ENCODE peak calls at places on chromosomes 7 and 10, in ten cellular contexts. One of them, this sample, is unnamed.

GRCh38 chr7:99864041-99864440 is 12.8 kb downstream of the OR2AE1 start:
- DNase-seq in bronchial epithelial cell: no peak
- DNase-seq in A549: no peak
- DNase-seq in AG08395: no peak
- DNase-seq in naive thymus-derived CD4-positive, alpha-beta T cell: no peak
- DNase-seq in stimulated activated CD4-positive, alpha-beta T cell treated with anti-CD3 and anti-CD28 coated beads, Interleukin-12 subunit alpha, Interleukin-12 subunit beta, amount 100 ng/mL, for 24 hours: no peak
- DNase-seq in Daoy: no peak
- DNase-seq in activated naive CD8-positive, alpha-beta T cell treated with anti-CD3 and anti-CD28 coated beads, Interleukin-2, amount 50 U/mL, for 24 hours: no peak
- DNase-seq in left ventricle myocardium inferior: no peak
- DNase-seq in suprapubic skin: no peak
- DNase-seq in this sample: no peak

GRCh38 chr7:112665709-112666108 is 124.5 kb downstream of the TMEM168 start:
- DNase-seq in bronchial epithelial cell: peak; percentile 38
- DNase-seq in naive thymus-derived CD4-positive, alpha-beta T cell: no peak
- DNase-seq in AG08395: no peak
- DNase-seq in left ventricle myocardium inferior: no peak
- DNase-seq in stimulated activated CD4-positive, alpha-beta T cell treated with anti-CD3 and anti-CD28 coated beads, Interleukin-12 subunit alpha, Interleukin-12 subunit beta, amount 100 ng/mL, for 24 hours: no peak
- DNase-seq in Daoy: no peak
- DNase-seq in suprapubic skin: no peak
- DNase-seq in activated naive CD8-positive, alpha-beta T cell treated with anti-CD3 and anti-CD28 coated beads, Interleukin-2, amount 50 U/mL, for 24 hours: no peak
- DNase-seq in A549: peak; percentile 4
- DNase-seq in this sample: peak; percentile 88

GRCh38 chr10:23106508-23106907 is 11.1 kb downstream of the MSRB2 start:
- DNase-seq in Daoy: no peak
- DNase-seq in left ventricle myocardium inferior: no peak
- DNase-seq in suprapubic skin: no peak
- DNase-seq in activated naive CD8-positive, alpha-beta T cell treated with anti-CD3 and anti-CD28 coated beads, Interleukin-2, amount 50 U/mL, for 24 hours: no peak
- DNase-seq in bronchial epithelial cell: no peak
- DNase-seq in A549: no peak
- DNase-seq in naive thymus-derived CD4-positive, alpha-beta T cell: no peak
- DNase-seq in stimulated activated CD4-positive, alpha-beta T cell treated with anti-CD3 and anti-CD28 coated beads, Interleukin-12 subunit alpha, Interleukin-12 subunit beta, amount 100 ng/mL, for 24 hours: no peak
- DNase-seq in AG08395: no peak
- DNase-seq in this sample: no peak

GRCh38 chr7:87474046-87474445 is 1.4 kb downstream of the ABCB4 start:
- DNase-seq in AG08395: no peak
- DNase-seq in naive thymus-derived CD4-positive, alpha-beta T cell: no peak
- DNase-seq in activated naive CD8-positive, alpha-beta T cell treated with anti-CD3 and anti-CD28 coated beads, Interleukin-2, amount 50 U/mL, for 24 hours: no peak
- DNase-seq in left ventricle myocardium inferior: no peak
- DNase-seq in bronchial epithelial cell: no peak
- DNase-seq in A549: no peak
- DNase-seq in Daoy: no peak
- DNase-seq in stimulated activated CD4-positive, alpha-beta T cell treated with anti-CD3 and anti-CD28 coated beads, Interleukin-12 subunit alpha, Interleukin-12 subunit beta, amount 100 ng/mL, for 24 hours: no peak
- DNase-seq in suprapubic skin: no peak
- DNase-seq in this sample: no peak

GRCh38 chr10:126730856-126731612 is 60.5 kb upstream of the C10orf90 start:
- DNase-seq in stimulated activated CD4-positive, alpha-beta T cell treated with anti-CD3 and anti-CD28 coated beads, Interleukin-12 subunit alpha, Interleukin-12 subunit beta, amount 100 ng/mL, for 24 hours: no peak
- DNase-seq in activated naive CD8-positive, alpha-beta T cell treated with anti-CD3 and anti-CD28 coated beads, Interleukin-2, amount 50 U/mL, for 24 hours: no peak
- DNase-seq in naive thymus-derived CD4-positive, alpha-beta T cell: no peak
- DNase-seq in Daoy: no peak
- DNase-seq in A549: no peak
- DNase-seq in bronchial epithelial cell: peak; percentile 56
- DNase-seq in AG08395: no peak
- DNase-seq in left ventricle myocardium inferior: no peak
- DNase-seq in suprapubic skin: no peak
- DNase-seq in this sample: no peak

GRCh38 chr10:96509017-96509641 is 4.6 kb downstream of the TLL2 start:
- DNase-seq in left ventricle myocardium inferior: no peak
- DNase-seq in activated naive CD8-positive, alpha-beta T cell treated with anti-CD3 and anti-CD28 coated beads, Interleukin-2, amount 50 U/mL, for 24 hours: no peak
- DNase-seq in Daoy: peak; percentile 80
- DNase-seq in suprapubic skin: no peak
- DNase-seq in bronchial epithelial cell: peak; percentile 59
- DNase-seq in AG08395: peak; percentile 66
- DNase-seq in naive thymus-derived CD4-positive, alpha-beta T cell: no peak
- DNase-seq in stimulated activated CD4-positive, alpha-beta T cell treated with anti-CD3 and anti-CD28 coated beads, Interleukin-12 subunit alpha, Interleukin-12 subunit beta, amount 100 ng/mL, for 24 hours: no peak
- DNase-seq in A549: no peak
- DNase-seq in this sample: no peak

GRCh38 chr7:2483495-2483894 is 7.3 kb upstream of the GRIFIN start:
- DNase-seq in activated naive CD8-positive, alpha-beta T cell treated with anti-CD3 and anti-CD28 coated beads, Interleukin-2, amount 50 U/mL, for 24 hours: no peak
- DNase-seq in Daoy: no peak
- DNase-seq in suprapubic skin: no peak
- DNase-seq in AG08395: no peak
- DNase-seq in A549: no peak
- DNase-seq in stimulated activated CD4-positive, alpha-beta T cell treated with anti-CD3 and anti-CD28 coated beads, Interleukin-12 subunit alpha, Interleukin-12 subunit beta, amount 100 ng/mL, for 24 hours: no peak
- DNase-seq in bronchial epithelial cell: no peak
- DNase-seq in left ventricle myocardium inferior: no peak
- DNase-seq in naive thymus-derived CD4-positive, alpha-beta T cell: no peak
- DNase-seq in this sample: peak; percentile 95

GRCh38 chr10:72008096-72008933 is 44.1 kb downstream of the CHST3 start:
- DNase-seq in AG08395: no peak
- DNase-seq in A549: no peak
- DNase-seq in naive thymus-derived CD4-positive, alpha-beta T cell: no peak
- DNase-seq in Daoy: no peak
- DNase-seq in left ventricle myocardium inferior: no peak
- DNase-seq in activated naive CD8-positive, alpha-beta T cell treated with anti-CD3 and anti-CD28 coated beads, Interleukin-2, amount 50 U/mL, for 24 hours: no peak
- DNase-seq in stimulated activated CD4-positive, alpha-beta T cell treated with anti-CD3 and anti-CD28 coated beads, Interleukin-12 subunit alpha, Interleukin-12 subunit beta, amount 100 ng/mL, for 24 hours: no peak
- DNase-seq in suprapubic skin: no peak
- DNase-seq in bronchial epithelial cell: peak; percentile 43
- DNase-seq in this sample: no peak

GRCh38 chr10:117543245-117543998 is 876 bp downstream of the EMX2 start:
- DNase-seq in bronchial epithelial cell: no peak
- DNase-seq in suprapubic skin: peak; percentile 78
- DNase-seq in naive thymus-derived CD4-positive, alpha-beta T cell: no peak
- DNase-seq in AG08395: no peak
- DNase-seq in A549: no peak
- DNase-seq in Daoy: peak; percentile 61
- DNase-seq in stimulated activated CD4-positive, alpha-beta T cell treated with anti-CD3 and anti-CD28 coated beads, Interleukin-12 subunit alpha, Interleukin-12 subunit beta, amount 100 ng/mL, for 24 hours: no peak
- DNase-seq in left ventricle myocardium inferior: no peak
- DNase-seq in activated naive CD8-positive, alpha-beta T cell treated with anti-CD3 and anti-CD28 coated beads, Interleukin-2, amount 50 U/mL, for 24 hours: peak; percentile 51
- DNase-seq in this sample: peak; percentile 48

GRCh38 chr10:75395171-75395954 is 6.2 kb downstream of the ZNF503 start:
- DNase-seq in left ventricle myocardium inferior: peak; percentile 53
- DNase-seq in A549: peak; percentile 29
- DNase-seq in bronchial epithelial cell: no peak
- DNase-seq in AG08395: peak; percentile 82
- DNase-seq in activated naive CD8-positive, alpha-beta T cell treated with anti-CD3 and anti-CD28 coated beads, Interleukin-2, amount 50 U/mL, for 24 hours: peak; percentile 59
- DNase-seq in Daoy: peak; percentile 33
- DNase-seq in naive thymus-derived CD4-positive, alpha-beta T cell: no peak
- DNase-seq in stimulated activated CD4-positive, alpha-beta T cell treated with anti-CD3 and anti-CD28 coated beads, Interleukin-12 subunit alpha, Interleukin-12 subunit beta, amount 100 ng/mL, for 24 hours: no peak
- DNase-seq in suprapubic skin: peak; percentile 79
- DNase-seq in this sample: peak; percentile 61

GRCh38 chr7:47188653-47189315 is 393.1 kb downstream of the TNS3 start:
- DNase-seq in activated naive CD8-positive, alpha-beta T cell treated with anti-CD3 and anti-CD28 coated beads, Interleukin-2, amount 50 U/mL, for 24 hours: no peak
- DNase-seq in A549: no peak
- DNase-seq in Daoy: no peak
- DNase-seq in AG08395: no peak
- DNase-seq in stimulated activated CD4-positive, alpha-beta T cell treated with anti-CD3 and anti-CD28 coated beads, Interleukin-12 subunit alpha, Interleukin-12 subunit beta, amount 100 ng/mL, for 24 hours: no peak
- DNase-seq in bronchial epithelial cell: no peak
- DNase-seq in left ventricle myocardium inferior: no peak
- DNase-seq in suprapubic skin: no peak
- DNase-seq in naive thymus-derived CD4-positive, alpha-beta T cell: no peak
- DNase-seq in this sample: peak; percentile 90

GRCh38 chr7:110830778-110831177 is 260.1 kb upstream of the LRRN3 start:
- DNase-seq in AG08395: no peak
- DNase-seq in left ventricle myocardium inferior: no peak
- DNase-seq in naive thymus-derived CD4-positive, alpha-beta T cell: no peak
- DNase-seq in bronchial epithelial cell: no peak
- DNase-seq in A549: no peak
- DNase-seq in suprapubic skin: no peak
- DNase-seq in Daoy: no peak
- DNase-seq in stimulated activated CD4-positive, alpha-beta T cell treated with anti-CD3 and anti-CD28 coated beads, Interleukin-12 subunit alpha, Interleukin-12 subunit beta, amount 100 ng/mL, for 24 hours: no peak
- DNase-seq in activated naive CD8-positive, alpha-beta T cell treated with anti-CD3 and anti-CD28 coated beads, Interleukin-2, amount 50 U/mL, for 24 hours: no peak
- DNase-seq in this sample: no peak

GRCh38 chr10:109762556-109762955 is 160.8 kb downstream of the XPNPEP1 start:
- DNase-seq in AG08395: no peak
- DNase-seq in naive thymus-derived CD4-positive, alpha-beta T cell: no peak
- DNase-seq in Daoy: no peak
- DNase-seq in left ventricle myocardium inferior: no peak
- DNase-seq in bronchial epithelial cell: no peak
- DNase-seq in A549: no peak
- DNase-seq in stimulated activated CD4-positive, alpha-beta T cell treated with anti-CD3 and anti-CD28 coated beads, Interleukin-12 subunit alpha, Interleukin-12 subunit beta, amount 100 ng/mL, for 24 hours: no peak
- DNase-seq in activated naive CD8-positive, alpha-beta T cell treated with anti-CD3 and anti-CD28 coated beads, Interleukin-2, amount 50 U/mL, for 24 hours: no peak
- DNase-seq in suprapubic skin: no peak
- DNase-seq in this sample: peak; percentile 94

GRCh38 chr7:101563933-101564777 is 64.9 kb downstream of the MYL10 start:
- DNase-seq in stimulated activated CD4-positive, alpha-beta T cell treated with anti-CD3 and anti-CD28 coated beads, Interleukin-12 subunit alpha, Interleukin-12 subunit beta, amount 100 ng/mL, for 24 hours: no peak
- DNase-seq in AG08395: no peak
- DNase-seq in activated naive CD8-positive, alpha-beta T cell treated with anti-CD3 and anti-CD28 coated beads, Interleukin-2, amount 50 U/mL, for 24 hours: no peak
- DNase-seq in bronchial epithelial cell: no peak
- DNase-seq in left ventricle myocardium inferior: no peak
- DNase-seq in naive thymus-derived CD4-positive, alpha-beta T cell: no peak
- DNase-seq in Daoy: no peak
- DNase-seq in suprapubic skin: peak; percentile 29
- DNase-seq in A549: no peak
- DNase-seq in this sample: no peak

GRCh38 chr10:67005981-67006380 is 80.1 kb downstream of the LRRTM3 start:
- DNase-seq in Daoy: no peak
- DNase-seq in naive thymus-derived CD4-positive, alpha-beta T cell: no peak
- DNase-seq in A549: no peak
- DNase-seq in stimulated activated CD4-positive, alpha-beta T cell treated with anti-CD3 and anti-CD28 coated beads, Interleukin-12 subunit alpha, Interleukin-12 subunit beta, amount 100 ng/mL, for 24 hours: no peak
- DNase-seq in left ventricle myocardium inferior: no peak
- DNase-seq in bronchial epithelial cell: no peak
- DNase-seq in AG08395: no peak
- DNase-seq in suprapubic skin: no peak
- DNase-seq in activated naive CD8-positive, alpha-beta T cell treated with anti-CD3 and anti-CD28 coated beads, Interleukin-2, amount 50 U/mL, for 24 hours: no peak
- DNase-seq in this sample: no peak

GRCh38 chr7:94980418-94981142 is 73.2 kb downstream of the PPP1R9A start:
- DNase-seq in Daoy: no peak
- DNase-seq in bronchial epithelial cell: peak; percentile 26
- DNase-seq in A549: peak; percentile 48
- DNase-seq in activated naive CD8-positive, alpha-beta T cell treated with anti-CD3 and anti-CD28 coated beads, Interleukin-2, amount 50 U/mL, for 24 hours: no peak
- DNase-seq in AG08395: no peak
- DNase-seq in suprapubic skin: no peak
- DNase-seq in naive thymus-derived CD4-positive, alpha-beta T cell: no peak
- DNase-seq in left ventricle myocardium inferior: no peak
- DNase-seq in stimulated activated CD4-positive, alpha-beta T cell treated with anti-CD3 and anti-CD28 coated beads, Interleukin-12 subunit alpha, Interleukin-12 subunit beta, amount 100 ng/mL, for 24 hours: no peak
- DNase-seq in this sample: no peak

GRCh38 chr7:132580717-132581285 is 4.5 kb upstream of the PLXNA4 start:
- DNase-seq in bronchial epithelial cell: peak; percentile 58
- DNase-seq in Daoy: peak; percentile 89
- DNase-seq in A549: peak; percentile 81
- DNase-seq in naive thymus-derived CD4-positive, alpha-beta T cell: peak; percentile 76
- DNase-seq in activated naive CD8-positive, alpha-beta T cell treated with anti-CD3 and anti-CD28 coated beads, Interleukin-2, amount 50 U/mL, for 24 hours: peak; percentile 73
- DNase-seq in suprapubic skin: peak; percentile 83
- DNase-seq in AG08395: peak; percentile 66
- DNase-seq in left ventricle myocardium inferior: peak; percentile 64
- DNase-seq in stimulated activated CD4-positive, alpha-beta T cell treated with anti-CD3 and anti-CD28 coated beads, Interleukin-12 subunit alpha, Interleukin-12 subunit beta, amount 100 ng/mL, for 24 hours: peak; percentile 54
- DNase-seq in this sample: peak; percentile 83

GRCh38 chr10:133318494-133319127 is 9.9 kb downstream of the ZNF511 start:
- DNase-seq in suprapubic skin: no peak
- DNase-seq in stimulated activated CD4-positive, alpha-beta T cell treated with anti-CD3 and anti-CD28 coated beads, Interleukin-12 subunit alpha, Interleukin-12 subunit beta, amount 100 ng/mL, for 24 hours: peak; percentile 59
- DNase-seq in left ventricle myocardium inferior: peak; percentile 49
- DNase-seq in bronchial epithelial cell: peak; percentile 20
- DNase-seq in AG08395: peak; percentile 65
- DNase-seq in naive thymus-derived CD4-positive, alpha-beta T cell: peak; percentile 52
- DNase-seq in activated naive CD8-positive, alpha-beta T cell treated with anti-CD3 and anti-CD28 coated beads, Interleukin-2, amount 50 U/mL, for 24 hours: peak; percentile 79
- DNase-seq in A549: peak; percentile 84
- DNase-seq in Daoy: peak; percentile 69
- DNase-seq in this sample: peak; percentile 82

GRCh38 chr10:96513686-96514551 is at the start of gene TLL2:
- DNase-seq in activated naive CD8-positive, alpha-beta T cell treated with anti-CD3 and anti-CD28 coated beads, Interleukin-2, amount 50 U/mL, for 24 hours: peak; percentile 66
- DNase-seq in naive thymus-derived CD4-positive, alpha-beta T cell: peak; percentile 35
- DNase-seq in suprapubic skin: peak; percentile 84
- DNase-seq in Daoy: peak; percentile 92
- DNase-seq in AG08395: peak; percentile 93
- DNase-seq in left ventricle myocardium inferior: peak; percentile 92
- DNase-seq in stimulated activated CD4-positive, alpha-beta T cell treated with anti-CD3 and anti-CD28 coated beads, Interleukin-12 subunit alpha, Interleukin-12 subunit beta, amount 100 ng/mL, for 24 hours: peak; percentile 58
- DNase-seq in A549: peak; percentile 90
- DNase-seq in bronchial epithelial cell: peak; percentile 83
- DNase-seq in this sample: peak; percentile 91

GRCh38 chr10:57096044-57096443 is 735.0 kb upstream of the ZWINT start:
- DNase-seq in naive thymus-derived CD4-positive, alpha-beta T cell: no peak
- DNase-seq in AG08395: no peak
- DNase-seq in stimulated activated CD4-positive, alpha-beta T cell treated with anti-CD3 and anti-CD28 coated beads, Interleukin-12 subunit alpha, Interleukin-12 subunit beta, amount 100 ng/mL, for 24 hours: no peak
- DNase-seq in Daoy: no peak
- DNase-seq in left ventricle myocardium inferior: no peak
- DNase-seq in activated naive CD8-positive, alpha-beta T cell treated with anti-CD3 and anti-CD28 coated beads, Interleukin-2, amount 50 U/mL, for 24 hours: no peak
- DNase-seq in A549: no peak
- DNase-seq in bronchial epithelial cell: no peak
- DNase-seq in suprapubic skin: no peak
- DNase-seq in this sample: no peak

GRCh38 chr7:83921798-83922607 is 272.6 kb downstream of the SEMA3A start:
- DNase-seq in suprapubic skin: no peak
- DNase-seq in activated naive CD8-positive, alpha-beta T cell treated with anti-CD3 and anti-CD28 coated beads, Interleukin-2, amount 50 U/mL, for 24 hours: no peak
- DNase-seq in Daoy: no peak
- DNase-seq in AG08395: peak; percentile 50
- DNase-seq in A549: no peak
- DNase-seq in naive thymus-derived CD4-positive, alpha-beta T cell: no peak
- DNase-seq in left ventricle myocardium inferior: no peak
- DNase-seq in stimulated activated CD4-positive, alpha-beta T cell treated with anti-CD3 and anti-CD28 coated beads, Interleukin-12 subunit alpha, Interleukin-12 subunit beta, amount 100 ng/mL, for 24 hours: no peak
- DNase-seq in bronchial epithelial cell: peak; percentile 40
- DNase-seq in this sample: peak; percentile 85

GRCh38 chr7:35241884-35242283 is 12.0 kb downstream of the TBX20 start:
- DNase-seq in bronchial epithelial cell: no peak
- DNase-seq in A549: no peak
- DNase-seq in suprapubic skin: no peak
- DNase-seq in stimulated activated CD4-positive, alpha-beta T cell treated with anti-CD3 and anti-CD28 coated beads, Interleukin-12 subunit alpha, Interleukin-12 subunit beta, amount 100 ng/mL, for 24 hours: no peak
- DNase-seq in left ventricle myocardium inferior: no peak
- DNase-seq in activated naive CD8-positive, alpha-beta T cell treated with anti-CD3 and anti-CD28 coated beads, Interleukin-2, amount 50 U/mL, for 24 hours: no peak
- DNase-seq in naive thymus-derived CD4-positive, alpha-beta T cell: no peak
- DNase-seq in AG08395: no peak
- DNase-seq in Daoy: no peak
- DNase-seq in this sample: no peak

GRCh38 chr10:75024971-75025523 is 86.4 kb upstream of the SAMD8 start:
- DNase-seq in bronchial epithelial cell: no peak
- DNase-seq in stimulated activated CD4-positive, alpha-beta T cell treated with anti-CD3 and anti-CD28 coated beads, Interleukin-12 subunit alpha, Interleukin-12 subunit beta, amount 100 ng/mL, for 24 hours: no peak
- DNase-seq in activated naive CD8-positive, alpha-beta T cell treated with anti-CD3 and anti-CD28 coated beads, Interleukin-2, amount 50 U/mL, for 24 hours: no peak
- DNase-seq in AG08395: no peak
- DNase-seq in naive thymus-derived CD4-positive, alpha-beta T cell: no peak
- DNase-seq in Daoy: no peak
- DNase-seq in left ventricle myocardium inferior: no peak
- DNase-seq in A549: no peak
- DNase-seq in suprapubic skin: no peak
- DNase-seq in this sample: no peak

GRCh38 chr7:104973909-104974415 is 40.0 kb upstream of the KMT2E start:
- DNase-seq in naive thymus-derived CD4-positive, alpha-beta T cell: no peak
- DNase-seq in bronchial epithelial cell: peak; percentile 80
- DNase-seq in A549: no peak
- DNase-seq in left ventricle myocardium inferior: no peak
- DNase-seq in Daoy: peak; percentile 83
- DNase-seq in suprapubic skin: no peak
- DNase-seq in AG08395: peak; percentile 70
- DNase-seq in activated naive CD8-positive, alpha-beta T cell treated with anti-CD3 and anti-CD28 coated beads, Interleukin-2, amount 50 U/mL, for 24 hours: no peak
- DNase-seq in stimulated activated CD4-positive, alpha-beta T cell treated with anti-CD3 and anti-CD28 coated beads, Interleukin-12 subunit alpha, Interleukin-12 subunit beta, amount 100 ng/mL, for 24 hours: no peak
- DNase-seq in this sample: no peak

GRCh38 chr10:16314259-16314658 is 122.6 kb upstream of the PTER start:
- DNase-seq in suprapubic skin: no peak
- DNase-seq in A549: peak; percentile 9
- DNase-seq in bronchial epithelial cell: no peak
- DNase-seq in Daoy: no peak
- DNase-seq in AG08395: no peak
- DNase-seq in naive thymus-derived CD4-positive, alpha-beta T cell: no peak
- DNase-seq in activated naive CD8-positive, alpha-beta T cell treated with anti-CD3 and anti-CD28 coated beads, Interleukin-2, amount 50 U/mL, for 24 hours: no peak
- DNase-seq in left ventricle myocardium inferior: no peak
- DNase-seq in stimulated activated CD4-positive, alpha-beta T cell treated with anti-CD3 and anti-CD28 coated beads, Interleukin-12 subunit alpha, Interleukin-12 subunit beta, amount 100 ng/mL, for 24 hours: no peak
- DNase-seq in this sample: no peak

GRCh38 chr10:71970331-71970730 is 6.1 kb downstream of the CHST3 start:
- DNase-seq in stimulated activated CD4-positive, alpha-beta T cell treated with anti-CD3 and anti-CD28 coated beads, Interleukin-12 subunit alpha, Interleukin-12 subunit beta, amount 100 ng/mL, for 24 hours: no peak
- DNase-seq in bronchial epithelial cell: no peak
- DNase-seq in left ventricle myocardium inferior: no peak
- DNase-seq in AG08395: no peak
- DNase-seq in naive thymus-derived CD4-positive, alpha-beta T cell: no peak
- DNase-seq in suprapubic skin: no peak
- DNase-seq in activated naive CD8-positive, alpha-beta T cell treated with anti-CD3 and anti-CD28 coated beads, Interleukin-2, amount 50 U/mL, for 24 hours: no peak
- DNase-seq in Daoy: peak; percentile 25
- DNase-seq in A549: peak; percentile 79
- DNase-seq in this sample: peak; percentile 52

GRCh38 chr7:127592550-127592949 is 986 bp upstream of the FSCN3 start:
- DNase-seq in AG08395: no peak
- DNase-seq in naive thymus-derived CD4-positive, alpha-beta T cell: no peak
- DNase-seq in A549: no peak
- DNase-seq in Daoy: no peak
- DNase-seq in activated naive CD8-positive, alpha-beta T cell treated with anti-CD3 and anti-CD28 coated beads, Interleukin-2, amount 50 U/mL, for 24 hours: no peak
- DNase-seq in left ventricle myocardium inferior: no peak
- DNase-seq in stimulated activated CD4-positive, alpha-beta T cell treated with anti-CD3 and anti-CD28 coated beads, Interleukin-12 subunit alpha, Interleukin-12 subunit beta, amount 100 ng/mL, for 24 hours: no peak
- DNase-seq in suprapubic skin: no peak
- DNase-seq in bronchial epithelial cell: no peak
- DNase-seq in this sample: no peak

GRCh38 chr7:44142028-44142427 is 896 bp upstream of the MYL7 start:
- DNase-seq in naive thymus-derived CD4-positive, alpha-beta T cell: no peak
- DNase-seq in stimulated activated CD4-positive, alpha-beta T cell treated with anti-CD3 and anti-CD28 coated beads, Interleukin-12 subunit alpha, Interleukin-12 subunit beta, amount 100 ng/mL, for 24 hours: no peak
- DNase-seq in activated naive CD8-positive, alpha-beta T cell treated with anti-CD3 and anti-CD28 coated beads, Interleukin-2, amount 50 U/mL, for 24 hours: no peak
- DNase-seq in bronchial epithelial cell: no peak
- DNase-seq in AG08395: no peak
- DNase-seq in Daoy: no peak
- DNase-seq in A549: no peak
- DNase-seq in left ventricle myocardium inferior: no peak
- DNase-seq in suprapubic skin: peak; percentile 46
- DNase-seq in this sample: no peak

This sample was measured in NCI-H82.